ENCODE peak calls at places on chromosomes 1 and 21, in five cellular contexts. X is K562, R is HepG2, S is GM12878, H is H1. D is an unnamed sample.

GRCh38 chr1:88327391-88328267 is 356.4 kb upstream of the PKN2 start:
- DNase-seq in R (peak; percentile 64), S (no peak), H (peak; percentile 9), X (no peak), D (no peak)

GRCh38 chr1:7300893-7301292 is 470.2 kb upstream of the VAMP3 start:
- DNase-seq in X (no peak), S (no peak), R (peak; percentile 58), H (no peak), D (no peak)

GRCh38 chr1:184954232-184954995 is 19.9 kb downstream of the NIBAN1 start:
- DNase-seq in S (no peak), H (no peak), X (no peak), R (no peak), D (no peak)

GRCh38 chr21:25911730-25912401 is 177.1 kb downstream of the GABPA start:
- DNase-seq in H (no peak), R (no peak), X (no peak), S (no peak), D (no peak)

GRCh38 chr1:235045034-235045690 is 83.5 kb downstream of the TOMM20 start:
- DNase-seq in X (no peak), R (no peak), S (no peak), H (no peak), D (no peak)

GRCh38 chr1:104905322-104905721 is 1155.6 kb downstream of the AMY1C start:
- DNase-seq in R (no peak), H (no peak), X (no peak), S (no peak), D (no peak)

GRCh38 chr1:47180603-47181094 is 9.2 kb downstream of the PDZK1IP1 start:
- DNase-seq in R (no peak), H (no peak), S (no peak), X (peak; percentile 36), D (no peak)

GRCh38 chr1:22788298-22788697 is 77.7 kb downstream of the EPHB2 start:
- DNase-seq in H (no peak), S (no peak), X (no peak), R (no peak), D (no peak)

GRCh38 chr1:171940373-171940772 is 99.1 kb downstream of the DNM3 start:
- DNase-seq in R (no peak), H (no peak), S (no peak), X (no peak), D (no peak)

GRCh38 chr1:11365744-11366387 is 92.9 kb downstream of the UBIAD1 start:
- DNase-seq in H (no peak), X (peak; percentile 65), R (no peak), S (no peak), D (no peak)

GRCh38 chr1:11358991-11359390 is 86.0 kb downstream of the UBIAD1 start:
- DNase-seq in X (no peak), R (no peak), H (no peak), S (no peak), D (no peak)

GRCh38 chr1:11364170-11364569 is 91.2 kb downstream of the UBIAD1 start:
- DNase-seq in H (no peak), S (no peak), X (peak; percentile 72), R (no peak), D (peak; percentile 57)
- TF ChIP-seq CREB1 in H (no peak), S (no peak), X (no peak), R (no peak), D (no peak)

DNA sequence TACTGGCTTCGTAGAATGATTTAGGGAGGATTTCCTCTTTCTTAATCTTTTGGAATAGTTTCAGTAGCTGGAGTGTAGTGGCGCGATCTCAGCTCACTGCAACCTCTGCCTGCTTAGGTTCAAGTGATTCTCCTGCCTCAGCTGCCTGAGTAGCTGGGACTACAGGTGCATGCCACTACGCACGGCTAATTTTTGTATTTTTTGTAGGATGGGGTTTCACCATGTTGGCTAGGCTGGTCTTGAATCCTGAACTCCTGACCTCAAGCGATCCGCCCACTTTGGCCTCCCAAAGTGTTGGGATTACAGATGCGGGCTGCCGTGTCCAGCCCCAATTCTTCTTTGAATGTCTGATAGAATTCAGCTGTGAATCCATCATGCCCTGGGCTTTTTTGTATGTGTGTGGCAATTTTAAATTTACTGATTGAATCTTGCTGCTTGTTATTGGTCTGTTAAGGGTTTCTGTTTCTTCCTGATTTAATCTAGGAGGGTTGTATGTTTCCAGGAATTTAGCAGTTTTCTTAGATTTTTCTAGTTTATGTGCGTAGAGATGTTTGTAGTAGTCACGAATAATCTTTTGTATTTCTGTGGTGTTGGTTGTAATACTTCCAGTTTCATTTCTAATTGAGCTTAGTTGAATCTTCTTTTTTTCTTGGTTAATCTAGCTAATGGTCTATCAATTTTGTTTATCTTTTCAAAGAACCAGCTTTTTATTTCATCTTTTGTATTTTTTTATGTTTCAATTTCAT is 15.3 kb downstream of the MAN1C1 start:
- DNase-seq in H (no peak), R (no peak), X (no peak), S (no peak), D (no peak)
- H3K4me3 ChIP-seq in H (no peak overlapping the region), R (no peak overlapping the region), X (no peak overlapping the region), S (no peak overlapping the region), D (no peak overlapping the region)

GRCh38 chr1:220370041-220370700 is 97.9 kb upstream of the RAB3GAP2 start:
- DNase-seq in H (no peak), X (no peak), R (no peak), S (no peak), D (no peak)
- TF ChIP-seq CREB1 in H (no peak), X (no peak), R (no peak), S (no peak), D (no peak)

DNA sequence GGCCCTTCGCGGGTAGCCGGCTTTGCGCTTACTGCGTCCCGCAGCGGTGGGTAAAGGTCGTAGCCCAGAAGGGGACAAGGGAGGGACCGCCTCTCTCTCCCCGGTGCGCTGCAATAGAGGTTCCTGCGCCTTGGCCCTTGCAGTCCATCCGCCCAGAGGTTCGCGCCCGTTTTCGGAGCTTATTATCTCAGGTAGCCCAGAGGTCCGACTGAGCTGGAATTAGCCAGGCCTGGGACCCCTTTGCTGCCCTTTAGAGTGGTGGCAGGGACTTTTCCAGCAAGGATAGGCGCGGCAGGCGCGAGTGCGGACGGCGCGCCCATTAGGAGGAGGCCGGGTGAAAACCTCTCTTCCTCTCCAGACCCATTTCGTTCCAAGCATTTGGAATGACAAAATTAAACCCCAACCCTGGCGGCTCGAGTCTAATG is 5.0 kb downstream of the LHX4 start:
- DNase-seq in R (no peak), X (no peak), S (no peak), H (no peak), D (peak; percentile 74)
- H3K4me3 ChIP-seq in R (peak overlapping the region; percentile 56), X (no peak overlapping the region), S (no peak overlapping the region), H (peak overlapping the region; percentile 58), D (peak overlapping the region; percentile 62)

GRCh38 chr21:36656138-36656537 is 42.8 kb upstream of the SIM2 start:
- DNase-seq in X (no peak), H (no peak), R (no peak), S (no peak), D (no peak)

GRCh38 chr21:36658926-36659325 is 40.0 kb upstream of the SIM2 start:
- DNase-seq in H (no peak), R (no peak), X (no peak), S (no peak), D (no peak)

GRCh38 chr21:36657999-36658398 is 40.9 kb upstream of the SIM2 start:
- DNase-seq in S (no peak), R (no peak), X (no peak), H (no peak), D (no peak)

GRCh38 chr21:36654796-36655325 is 44.1 kb upstream of the SIM2 start:
- DNase-seq in X (no peak), H (no peak), S (no peak), R (no peak), D (no peak)

DNA sequence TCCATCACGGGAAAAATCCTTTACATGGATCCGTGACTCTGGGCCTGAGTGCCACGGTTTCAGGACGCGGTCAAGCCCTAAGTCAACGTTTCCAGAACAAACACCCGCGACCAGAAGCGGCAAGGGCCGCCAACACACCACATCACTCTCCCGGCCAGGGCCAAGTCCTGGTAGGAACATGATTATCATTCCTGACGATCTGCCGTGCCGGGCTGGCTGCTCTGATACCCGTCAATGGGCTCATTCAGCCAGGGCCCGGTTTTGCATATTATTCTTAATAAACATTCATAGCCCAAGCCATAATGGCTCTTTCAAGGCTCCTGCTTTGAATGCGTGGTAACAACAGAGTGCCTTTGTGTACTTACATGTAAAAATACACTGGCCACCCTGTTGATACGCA is 44.6 kb upstream of the SIM2 start:
- DNase-seq in H (no peak), X (no peak), S (no peak), R (no peak), D (no peak)
- TF ChIP-seq CREB1 in H (no peak), X (no peak), S (no peak), R (no peak), D (no peak)

DNA sequence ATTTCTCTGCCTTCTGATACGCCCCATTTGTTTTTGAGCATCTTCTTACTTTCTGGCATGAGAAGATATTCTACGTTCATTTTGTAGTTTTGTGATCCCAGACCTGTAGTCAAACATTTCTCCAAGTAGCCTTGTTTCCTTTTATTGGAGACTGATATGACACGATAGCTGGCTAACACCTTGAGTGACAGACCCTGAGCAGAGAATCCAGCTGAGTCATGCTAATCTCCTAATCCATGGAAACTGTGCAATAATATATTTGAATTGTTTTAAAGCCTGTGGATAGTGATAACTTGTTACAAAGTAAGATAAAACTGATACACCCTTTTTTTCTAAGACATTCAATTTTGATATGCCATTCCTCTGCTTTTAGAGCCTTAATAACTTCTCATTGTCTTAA is 1.2 kb upstream of the IFI44L start:
- DNase-seq in X (no peak), H (no peak), S (no peak), R (no peak), D (no peak)
- H3K4me3 ChIP-seq in X (no peak overlapping the region), H (no peak overlapping the region), S (peak overlapping the region; percentile 85), R (no peak overlapping the region), D (no peak overlapping the region)

DNA sequence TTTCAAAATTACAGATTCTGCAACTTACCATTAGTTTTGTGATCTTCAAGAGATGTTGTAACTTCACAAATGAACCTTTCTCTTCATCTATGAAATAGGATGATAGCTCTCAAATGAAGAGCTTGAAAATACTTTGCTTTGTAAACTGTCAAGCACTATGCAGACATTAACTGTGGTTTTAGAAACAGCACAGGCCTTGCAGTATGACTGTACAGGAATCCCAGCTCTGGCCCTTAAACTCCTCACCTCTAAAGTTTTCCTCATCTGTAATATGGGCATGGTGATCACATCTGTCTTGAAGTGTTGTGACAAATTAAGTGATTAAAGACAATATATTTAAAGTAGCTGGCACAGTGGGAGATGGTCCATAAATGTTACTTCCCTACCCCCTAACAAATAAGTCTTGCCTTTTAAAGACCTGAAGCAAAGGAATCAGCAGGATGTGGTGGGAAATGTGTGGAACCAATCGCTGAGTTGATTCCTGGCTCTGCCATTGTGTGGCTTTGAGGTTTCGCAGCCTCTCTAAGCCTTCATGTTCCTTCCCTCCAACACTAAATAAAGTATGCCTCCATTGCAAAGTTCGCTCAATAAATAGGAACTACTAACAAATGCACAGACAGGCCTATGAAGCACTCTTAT is 5.5 kb upstream of the PTP4A2 start:
- DNase-seq in H (no peak), R (no peak), S (no peak), X (no peak), D (peak; percentile 40)
- TF ChIP-seq CREB1 in H (no peak), R (no peak), S (no peak), X (no peak), D (no peak)